ENCODE peak calls at places on chromosomes 1 and 21, in five cellular contexts. K is body of pancreas, V is glutamatergic neuron, M is HepG2, C is tibial artery. W is an unnamed sample.

GRCh38 chr21:45022348-45022675 is 52.1 kb upstream of the ADARB1 start:
- DNase-seq in K (no peak), M (no peak), C (no peak), V (no peak), W (no peak)

GRCh38 chr1:46735708-46736324 is 16.9 kb upstream of the EFCAB14 start:
- DNase-seq in C (no peak), K (peak), M (peak), V (no peak), W (peak)

GRCh38 chr1:205669341-205670142 is 10.8 kb downstream of the SLC45A3 start:
- DNase-seq in V (no peak), K (no peak), C (no peak), M (no peak), W (peak)

GRCh38 chr1:44390277-44390676 is 14.8 kb upstream of the RNF220 start:
- DNase-seq in V (no peak), M (peak), C (no peak), K (no peak), W (no peak)

GRCh38 chr1:154855186-154855585 is 14.9 kb downstream of the KCNN3 start:
- DNase-seq in V (no peak), C (no peak), M (no peak), K (no peak), W (no peak)

GRCh38 chr21:36756527-36756926 is 57.6 kb downstream of the SIM2 start:
- DNase-seq in M (peak), K (no peak), C (no peak), V (no peak), W (no peak)

GRCh38 chr1:203026666-203027663 is 674 bp downstream of the PPFIA4 start:
- DNase-seq in C (no peak), K (no peak), V (no peak), M (no peak), W (peak)

GRCh38 chr21:19228241-19228640 is 824.7 kb upstream of the TMPRSS15 start:
- DNase-seq in K (no peak), M (no peak), C (no peak), V (no peak), W (no peak)

GRCh38 chr1:3053986-3054385 is 15.0 kb upstream of the PRDM16 start:
- DNase-seq in V (no peak), C (no peak), M (no peak), K (no peak), W (no peak)

GRCh38 chr1:167128261-167129227 is 34.7 kb downstream of the STYXL2 start:
- DNase-seq in V (no peak), K (no peak), C (no peak), M (no peak), W (no peak)

GRCh38 chr21:28714795-28715464 is 277.7 kb downstream of the LTN1 start:
- DNase-seq in C (no peak), K (no peak), M (no peak), V (no peak), W (no peak)

GRCh38 chr1:216750031-216750627 is 26.9 kb upstream of the ESRRG start:
- DNase-seq in C (no peak), M (peak), V (peak), K (peak), W (no peak)

GRCh38 chr1:240094043-240094722 is 2.5 kb downstream of the FMN2 start:
- DNase-seq in V (no peak), K (no peak), M (no peak), C (no peak), W (no peak)

GRCh38 chr1:168304865-168305264 is 24.2 kb downstream of the TBX19 start:
- DNase-seq in V (peak), M (no peak), K (no peak), C (no peak), W (no peak)

GRCh38 chr1:89780721-89781120 is 40.1 kb upstream of the LRRC8D start:
- DNase-seq in M (peak), C (no peak), K (no peak), V (no peak), W (no peak)

GRCh38 chr1:38246955-38247952 is 200.7 kb upstream of the POU3F1 start:
- DNase-seq in M (peak), C (no peak), V (peak), K (no peak), W (no peak)

GRCh38 chr21:33821580-33822322 is 93.9 kb downstream of the ATP5PO start:
- DNase-seq in V (no peak), M (peak), K (no peak), C (no peak), W (no peak)

GRCh38 chr1:43763497-43763973 is 56.2 kb downstream of the ST3GAL3 start:
- DNase-seq in C (peak), M (peak), V (peak), K (peak), W (peak)

GRCh38 chr1:208997726-208998312 is 585.7 kb upstream of the CAMK1G start:
- DNase-seq in C (no peak), V (no peak), K (no peak), M (no peak), W (no peak)

GRCh38 chr21:41932191-41932575 is 21.6 kb downstream of the C2CD2 start:
- DNase-seq in C (no peak), V (no peak), K (no peak), M (no peak), W (no peak)

GRCh38 chr21:41933259-41934079 is 20.3 kb downstream of the C2CD2 start:
- DNase-seq in M (no peak), V (no peak), K (no peak), C (no peak), W (no peak)

GRCh38 chr21:41929248-41929647 is 24.6 kb downstream of the C2CD2 start:
- DNase-seq in M (no peak), K (no peak), V (no peak), C (no peak), W (no peak)

GRCh38 chr21:41931041-41931451 is 22.8 kb downstream of the C2CD2 start:
- DNase-seq in C (no peak), M (no peak), V (no peak), K (no peak), W (no peak)

GRCh38 chr21:41932576-41933258 is 21.1 kb downstream of the C2CD2 start:
- DNase-seq in M (peak), C (no peak), V (no peak), K (no peak), W (no peak)
- TF ChIP-seq CTCF in M (no peak), C (no peak), V (no peak), K (no peak), W (no peak)

GRCh38 chr1:200969726-200970521 is 53.6 kb downstream of the KIF21B start:
- DNase-seq in K (no peak), M (no peak), V (no peak), C (no peak), W (peak)
- TF ChIP-seq CTCF in K (no peak), M (peak), V (no peak), C (no peak), W (peak)

GRCh38 chr1:1954831-1955441 is 35.9 kb upstream of the TMEM52 start:
- DNase-seq in K (no peak), M (no peak), V (peak), C (no peak), W (no peak)
- TF ChIP-seq CTCF in K (no peak), M (peak), V (peak), C (no peak), W (no peak)

GRCh38 chr1:150237746-150238145 is 1.8 kb upstream of the ANP32E start:
- DNase-seq in K (no peak), C (no peak), M (no peak), V (no peak), W (no peak)

GRCh38 chr1:150235852-150236613 is at the start of gene ANP32E:
- DNase-seq in K (peak), V (peak), C (peak), M (peak), W (peak)

GRCh38 chr1:150234647-150235435 is 1.1 kb downstream of the ANP32E start:
- DNase-seq in V (peak), M (peak), C (peak), K (peak), W (peak)

GRCh38 chr1:150235436-150235851 is 468 bp downstream of the ANP32E start:
- DNase-seq in V (no peak), K (no peak), M (no peak), C (no peak), W (no peak)

DNA sequence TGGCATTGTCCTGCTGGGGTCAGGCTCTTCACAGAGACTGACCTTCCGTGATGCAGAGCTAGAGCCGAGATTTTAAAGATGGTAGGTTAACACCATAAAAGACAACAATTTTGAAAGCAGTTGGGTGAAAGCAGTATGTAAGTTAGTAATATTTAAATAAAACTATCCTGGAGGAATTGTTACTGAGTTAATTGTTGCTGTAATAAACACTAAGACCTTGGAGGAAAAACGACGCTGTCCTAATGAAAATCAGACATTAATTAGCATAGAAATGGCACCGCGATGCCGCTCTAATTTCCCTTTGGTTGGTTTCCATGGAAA is 662 bp upstream of the ANP32E start:
- DNase-seq in C (no peak), K (no peak), V (no peak), M (no peak), W (no peak)
- TF ChIP-seq CTCF in C (no peak), K (no peak), V (no peak), M (no peak), W (no peak)

DNA sequence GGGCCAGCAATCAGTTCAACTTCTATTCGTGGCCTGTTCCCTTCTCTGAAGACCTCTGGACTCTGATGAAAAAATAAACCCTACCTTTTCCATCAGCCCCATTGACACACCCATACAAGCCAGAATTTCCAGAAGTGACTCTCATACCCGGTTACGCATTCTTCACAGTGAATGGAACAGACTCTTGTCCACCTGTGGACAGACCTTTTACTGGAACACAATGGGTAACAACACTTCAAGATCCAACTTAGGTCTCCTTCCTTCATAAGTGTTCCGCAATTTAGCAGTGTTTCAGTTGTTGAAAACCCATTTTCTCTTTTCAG is 2.6 kb upstream of the NPL start:
- DNase-seq in C (no peak), M (no peak), K (no peak), V (no peak), W (no peak)
- TF ChIP-seq CTCF in C (no peak), M (no peak), K (no peak), V (no peak), W (no peak)

GRCh38 chr1:152048641-152048970 is 11.8 kb upstream of the S100A11 start:
- DNase-seq in V (no peak), K (no peak), M (no peak), C (no peak), W (no peak)

GRCh38 chr1:152050886-152051764 is 14.3 kb upstream of the S100A11 start:
- DNase-seq in K (no peak), C (no peak), M (no peak), V (no peak), W (no peak)

GRCh38 chr1:152049291-152050073 is 12.7 kb upstream of the S100A11 start:
- DNase-seq in V (no peak), M (no peak), C (no peak), K (no peak), W (no peak)

GRCh38 chr1:152047607-152047953 is 10.8 kb upstream of the S100A11 start:
- DNase-seq in V (no peak), M (no peak), K (peak), C (peak), W (no peak)

DNA sequence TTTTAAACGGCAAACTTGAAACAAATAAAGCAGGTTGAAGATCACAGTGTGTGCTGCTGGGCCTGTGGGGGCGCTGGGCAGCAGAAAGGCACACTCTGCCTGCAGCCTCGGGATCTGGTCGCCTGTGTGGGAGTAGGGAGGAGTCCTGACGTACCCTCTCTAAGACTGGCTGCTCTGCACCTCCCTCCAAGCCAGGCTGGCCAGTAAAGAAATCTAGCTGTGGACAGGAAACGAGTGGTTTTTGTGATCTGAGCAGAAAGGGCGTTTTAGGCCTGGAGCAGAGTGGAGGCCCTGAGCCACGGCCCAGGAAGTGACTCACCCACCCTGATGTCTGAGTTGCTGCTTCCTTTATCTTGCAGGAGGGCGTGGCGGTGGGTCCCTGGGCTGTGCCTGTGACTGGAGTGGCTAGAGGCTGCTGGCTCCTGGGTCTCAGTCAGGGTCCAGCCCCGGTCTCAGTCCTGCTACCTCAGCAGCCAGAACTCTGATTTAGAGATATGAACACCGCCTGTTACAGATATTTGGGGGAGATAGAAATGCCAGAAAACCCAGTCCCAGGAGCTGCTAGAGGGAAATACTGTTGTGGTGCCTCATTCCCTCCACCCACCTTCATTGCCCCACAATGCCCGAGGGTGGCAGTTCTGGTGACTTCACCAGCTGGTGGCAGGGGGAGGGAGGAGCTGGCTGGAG is 11.3 kb upstream of the S100A11 start:
- DNase-seq in C (peak), M (peak), K (peak), V (peak), W (peak)
- TF ChIP-seq CTCF in C (peak), M (peak), K (peak), V (peak), W (peak)

GRCh38 chr1:111504097-111504496 is 664 bp upstream of the ADORA3 start:
- DNase-seq in K (no peak), V (no peak), C (no peak), M (no peak), W (no peak)

GRCh38 chr1:111507411-111508201 is 4.2 kb upstream of the ADORA3 start:
- DNase-seq in C (peak), V (peak), K (peak), M (peak), W (peak)

GRCh38 chr1:111505641-111506119 is 2.2 kb upstream of the ADORA3 start:
- DNase-seq in K (no peak), M (no peak), C (peak), V (no peak), W (peak)

GRCh38 chr1:111503585-111504060 is at the start of the genes ADORA3 and TMIGD3:
- DNase-seq in C (peak), K (no peak), V (no peak), M (no peak), W (peak)

GRCh38 chr1:111506561-111506960 is 3.1 kb upstream of the ADORA3 start:
- DNase-seq in K (no peak), M (no peak), C (no peak), V (no peak), W (no peak)
- TF ChIP-seq CTCF in K (no peak), M (no peak), C (no peak), V (no peak), W (no peak)

DNA sequence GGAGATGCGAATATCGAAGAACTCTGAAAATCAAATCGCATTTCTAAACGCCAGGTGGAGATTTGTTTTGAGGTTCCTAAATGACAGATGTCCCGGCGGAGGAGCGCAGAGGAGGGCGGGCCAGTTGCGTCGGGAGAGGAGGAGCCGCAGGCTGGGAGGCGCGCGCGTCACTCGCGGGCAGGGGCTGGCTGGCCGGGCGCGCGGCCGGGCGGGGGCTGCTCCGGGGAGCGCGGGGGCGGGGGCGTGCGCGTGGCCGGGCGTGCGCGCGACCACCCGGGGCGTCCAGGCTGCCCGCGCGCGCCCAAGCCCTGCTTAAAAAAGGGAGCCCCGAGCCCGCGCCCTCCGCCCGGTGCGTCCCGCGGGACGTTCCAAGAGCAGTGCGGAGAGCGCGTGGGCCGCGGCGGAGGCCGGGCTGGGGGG is 47.3 kb downstream of the H3-3A start:
- DNase-seq in M (peak), C (peak), V (peak), K (peak), W (peak)
- TF ChIP-seq CTCF in M (no peak), C (peak), V (no peak), K (no peak), W (no peak)

GRCh38 chr1:155974208-155975165 is 3.9 kb downstream of the ARHGEF2 start:
- DNase-seq in C (no peak), M (no peak), K (no peak), V (no peak), W (no peak)
- TF ChIP-seq CTCF in C (no peak), M (no peak), K (no peak), V (no peak), W (no peak)